ENCODE peak calls at places on chromosomes 6 and 20, in five cellular contexts. E is NCI-H2107, F is dorsolateral prefrontal cortex, H is Caco-2, P is ureter. U is an unnamed sample.

GRCh38 chr20:60481051-60481741 is 523.0 kb downstream of the CDH26 start:
- DNase-seq in E (no peak), F (no peak), H (no peak), P (no peak), U (no peak)

GRCh38 chr6:53111865-53112264 is 36.8 kb downstream of the GCM1 start:
- DNase-seq in E (no peak), F (no peak), H (no peak), P (no peak), U (no peak)

GRCh38 chr6:14638932-14639875 is 521.6 kb downstream of the CD83 start:
- DNase-seq in E (no peak), F (no peak), H (no peak), P (no peak), U (peak)

GRCh38 chr20:16216227-16217210 is 356.7 kb downstream of the KIF16B start:
- DNase-seq in E (no peak), F (no peak), H (no peak), P (no peak), U (no peak)

GRCh38 chr6:31116661-31117385 is 2.2 kb downstream of the PSORS1C1 start:
- DNase-seq in E (no peak), F (no peak), H (no peak), P (no peak), U (no peak)

GRCh38 chr6:127186889-127187288 is 68.4 kb downstream of the RSPO3 start:
- DNase-seq in E (no peak), F (peak), H (peak), P (peak), U (peak)

GRCh38 chr20:60565093-60565492 is 606.9 kb downstream of the CDH26 start:
- DNase-seq in E (no peak), F (no peak), H (no peak), P (no peak), U (no peak)

GRCh38 chr20:13855613-13856012 is 70.8 kb downstream of the NDUFAF5 start:
- DNase-seq in E (no peak), F (no peak), H (no peak), P (no peak), U (no peak)

GRCh38 chr6:108874470-108875160 is 26.4 kb downstream of the ARMC2 start:
- DNase-seq in E (no peak), F (no peak), H (no peak), P (no peak), U (no peak)

GRCh38 chr6:33691456-33692077 is 19.9 kb downstream of the UQCC2 start:
- DNase-seq in E (no peak), F (no peak), H (no peak), P (no peak), U (no peak)

GRCh38 chr20:57664924-57665588 is 44.8 kb downstream of the PMEPA1 start:
- DNase-seq in E (no peak), F (peak), H (no peak), P (no peak), U (no peak)